ENCODE peak calls at places on chromosomes 16 and 17, in nine cellular contexts. W is suprapubic skin; I is foreskin melanocyte; T is posterior vena cava; N is myocyte; K is activated naive CD4-positive, alpha-beta T cell treated with anti-CD3 and anti-CD28 coated beads for 36 hours; Z is IMR-90; P is T-cell; J is stimulated activated CD4-positive, alpha-beta T cell treated with anti-CD3 and anti-CD28 coated beads, TNF-alpha, amount 100 ng/mL, for 24 hours. L is an unnamed sample.

GRCh38 chr17:50831430-50832064 is 3.8 kb upstream of the WFIKKN2 start:
- DNase-seq in N (no peak), P (no peak), W (no peak), J (no peak), T (no peak), I (no peak), Z (no peak), K (no peak), L (no peak)

GRCh38 chr17:61421460-61421859 is 21.8 kb downstream of the TBX2 start:
- DNase-seq in T (peak), W (no peak), J (no peak), P (no peak), N (no peak), I (no peak), Z (no peak), K (no peak), L (no peak)

GRCh38 chr16:22001591-22001990 is 675 bp upstream of the PDZD9 start:
- DNase-seq in T (no peak), K (no peak), N (peak), I (peak), W (no peak), J (no peak), Z (peak), P (no peak), L (no peak)

GRCh38 chr16:49585143-49585542 is 211.5 kb downstream of the C16orf78 start:
- DNase-seq in N (no peak), I (no peak), P (no peak), T (no peak), Z (no peak), K (no peak), W (no peak), J (no peak), L (no peak)

GRCh38 chr17:48442819-48443218 is 12.8 kb upstream of the SKAP1 start:
- DNase-seq in Z (no peak), W (no peak), I (no peak), T (no peak), P (no peak), J (no peak), K (no peak), N (no peak), L (no peak)

GRCh38 chr16:20966746-20967145 is 66.2 kb downstream of the LYRM1 start:
- DNase-seq in Z (no peak), N (no peak), K (no peak), W (no peak), T (peak), P (no peak), J (no peak), I (peak), L (peak)

GRCh38 chr17:62630365-62631085 is 3.1 kb downstream of the MRC2 start:
- DNase-seq in T (no peak), W (no peak), J (no peak), P (no peak), I (no peak), K (no peak), Z (peak), N (no peak), L (no peak)

GRCh38 chr16:53446090-53446489 is 11.8 kb downstream of the RBL2 start:
- DNase-seq in J (no peak), T (no peak), N (no peak), W (no peak), I (no peak), P (no peak), Z (no peak), K (no peak), L (no peak)

GRCh38 chr16:70508752-70509151 is 14.6 kb downstream of the COG4 start:
- DNase-seq in W (no peak), K (no peak), J (no peak), N (no peak), P (no peak), T (no peak), I (no peak), Z (no peak), L (no peak)

GRCh38 chr17:64343071-64343774 is 47.4 kb downstream of the PECAM1 start:
- DNase-seq in T (peak), P (no peak), J (no peak), K (no peak), W (peak), I (no peak), N (peak), Z (no peak), L (no peak)

GRCh38 chr17:78148286-78149016 is 2.3 kb downstream of the C17orf99 start:
- DNase-seq in K (no peak), P (no peak), T (no peak), Z (no peak), J (no peak), W (no peak), N (no peak), I (no peak), L (no peak)

GRCh38 chr17:49371178-49371834 is 9.3 kb upstream of the ZNF652 start:
- DNase-seq in Z (no peak), J (no peak), W (peak), I (no peak), N (peak), K (no peak), T (no peak), P (no peak), L (peak)

GRCh38 chr17:6567528-6568185 is 11.3 kb upstream of the PITPNM3 start:
- DNase-seq in K (no peak), I (no peak), T (no peak), P (no peak), Z (no peak), J (no peak), N (peak), W (peak), L (no peak)

GRCh38 chr17:49730078-49730786 is 22.5 kb upstream of the SLC35B1 start:
- DNase-seq in J (no peak), W (peak), K (no peak), Z (peak), T (peak), I (no peak), P (no peak), N (peak), L (no peak)

GRCh38 chr17:38464723-38465419 is 36.6 kb downstream of the ARHGAP23 start:
- DNase-seq in W (peak), P (no peak), J (no peak), Z (peak), N (peak), T (peak), K (no peak), I (peak), L (peak)

GRCh38 chr17:62804822-62805221 is 3.3 kb downstream of the MARCHF10 start:
- DNase-seq in K (no peak), N (peak), W (no peak), Z (peak), J (no peak), T (no peak), P (no peak), I (no peak), L (no peak)

GRCh38 chr16:10383626-10384025 is 2.2 kb upstream of the ATF7IP2 start:
- DNase-seq in P (no peak), W (no peak), J (no peak), Z (no peak), K (no peak), I (no peak), N (no peak), T (no peak), L (no peak)

GRCh38 chr17:44655983-44656700 is at the start of gene MEIOC:
- DNase-seq in T (no peak), J (peak), K (peak), W (no peak), I (peak), Z (peak), P (no peak), N (peak), L (peak)

L was measured in retina.